ENCODE peak calls at places on chromosomes 5 and 9, in four cellular contexts. U is GM12878, C is K562, F is HepG2. I is an unnamed sample.

GRCh38 chr5:88665750-88666215 is 217.2 kb downstream of the MEF2C start:
- DNase-seq in U (no peak), C (no peak), F (no peak), I (no peak)

GRCh38 chr5:151686673-151687378 is at the start of gene SPARC:
- DNase-seq in C (no peak), F (no peak), U (no peak), I (no peak)

GRCh38 chr5:2702096-2702879 is 49.2 kb downstream of the IRX2 start:
- DNase-seq in U (no peak), C (no peak), F (no peak), I (no peak)

GRCh38 chr9:14313951-14314423 is at the start of gene NFIB:
- DNase-seq in F (peak; percentile 60), C (peak; percentile 59), U (no peak), I (peak; percentile 74)

GRCh38 chr5:35902032-35902681 is 36.3 kb downstream of the CAPSL start:
- DNase-seq in U (no peak), C (no peak), F (no peak), I (no peak)

GRCh38 chr9:109182550-109182939 is 15.5 kb upstream of the FRRS1L start:
- DNase-seq in U (no peak), C (no peak), F (peak; percentile 43), I (no peak)

GRCh38 chr5:86917117-86917579 is 299.4 kb downstream of the COX7C start:
- DNase-seq in C (no peak), F (no peak), U (no peak), I (peak; percentile 4)

GRCh38 chr9:134433101-134433500 is 106.8 kb downstream of the RXRA start:
- DNase-seq in F (no peak), U (no peak), C (no peak), I (no peak)

GRCh38 chr9:137457406-137458193 is 1.5 kb downstream of the NSMF start:
- DNase-seq in C (no peak), U (no peak), F (no peak), I (no peak)

GRCh38 chr9:134492721-134493470 is 148.7 kb upstream of the COL5A1 start:
- DNase-seq in F (no peak), C (no peak), U (no peak), I (no peak)

GRCh38 chr9:5440426-5440825 is 2.7 kb upstream of the PLGRKT start:
- DNase-seq in U (no peak), C (no peak), F (no peak), I (no peak)

GRCh38 chr5:14504816-14505215 is 76.8 kb upstream of the OTULINL start:
- DNase-seq in F (no peak), U (no peak), C (no peak), I (no peak)

GRCh38 chr5:92861531-92862285 is 719.3 kb downstream of the NR2F1-AS1 start:
- DNase-seq in C (no peak), U (no peak), F (no peak), I (no peak)

GRCh38 chr9:124297553-124297905 is 39.8 kb downstream of the NEK6 start:
- DNase-seq in F (peak; percentile 60), C (no peak), U (no peak), I (peak; percentile 72)

GRCh38 chr5:2334686-2335085 is 416.8 kb downstream of the IRX2 start:
- DNase-seq in U (no peak), F (no peak), C (no peak), I (no peak)

GRCh38 chr9:93903886-93904648 is 51.1 kb downstream of the BARX1 start:
- DNase-seq in F (no peak), C (no peak), U (no peak), I (no peak)

GRCh38 chr9:26504057-26504456 is 388.5 kb downstream of the CAAP1 start:
- DNase-seq in C (no peak), F (no peak), U (no peak), I (no peak)

GRCh38 chr5:89535421-89535820 is 652.4 kb upstream of the MEF2C start:
- DNase-seq in C (no peak), U (no peak), F (no peak), I (no peak)

GRCh38 chr9:92055624-92056023 is 59.6 kb downstream of the SPTLC1 start:
- DNase-seq in F (no peak), U (no peak), C (no peak), I (no peak)

DNA sequence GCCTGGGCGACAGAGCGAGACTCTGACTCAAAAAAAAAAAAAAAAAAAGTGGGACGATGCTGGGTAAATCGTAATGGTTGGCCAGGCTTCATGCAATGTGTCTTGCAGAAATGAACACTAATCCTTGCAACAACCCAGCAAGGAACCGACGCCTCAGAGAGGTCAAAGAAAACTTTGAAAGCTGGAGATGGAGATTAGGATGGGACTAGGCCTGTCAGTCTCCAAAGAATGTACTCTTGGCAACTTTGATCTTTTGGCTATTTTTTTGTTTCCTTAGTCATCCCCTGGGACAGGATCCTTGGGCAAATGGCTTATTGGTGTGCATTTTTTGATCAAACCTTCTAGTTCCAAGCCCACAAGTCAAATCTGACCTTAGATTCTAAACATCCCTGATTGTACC is 10.6 kb upstream of the PWWP2A start:
- DNase-seq in F (no peak), U (no peak), C (no peak), I (no peak)
- TF ChIP-seq RFX5 in F (no peak), U (no peak), C (no peak), I (no peak)

GRCh38 chr5:179344301-179345178 is 721 bp downstream of the ADAMTS2 start:
- DNase-seq in U (no peak), F (no peak), C (peak; percentile 16), I (no peak)
- TF ChIP-seq CHD2 in U (no peak), F (no peak), C (no peak), I (no peak)

GRCh38 chr9:129312251-129312650 is 134.2 kb upstream of the IER5L start:
- DNase-seq in U (no peak), C (no peak), F (no peak), I (no peak)
- TF ChIP-seq ESRRA in U (no peak), C (no peak), F (no peak), I (no peak)

GRCh38 chr9:128113526-128114325 is 13.8 kb downstream of the PTGES2 start:
- DNase-seq in U (no peak), F (no peak), C (no peak), I (no peak)

GRCh38 chr9:128114326-128115186 is 13.0 kb downstream of the PTGES2 start:
- DNase-seq in F (no peak), U (no peak), C (no peak), I (no peak)

GRCh38 chr9:128117613-128118471 is 9.7 kb downstream of the PTGES2 start:
- DNase-seq in C (peak; percentile 74), U (no peak), F (peak; percentile 78), I (peak; percentile 90)

GRCh38 chr9:128116104-128117083 is 11.1 kb downstream of the PTGES2 start:
- DNase-seq in U (no peak), F (no peak), C (no peak), I (no peak)

GRCh38 chr9:128115187-128116103 is 12.1 kb downstream of the PTGES2 start:
- DNase-seq in F (peak; percentile 83), C (peak; percentile 94), U (no peak), I (no peak)
- TF ChIP-seq RFX5 in F (no peak), C (no peak), U (no peak), I (no peak)

GRCh38 chr5:177542816-177543472 is 11.4 kb downstream of the FAM193B start:
- DNase-seq in F (no peak), C (no peak), U (no peak), I (no peak)
- TF ChIP-seq CHD2 in F (no peak), C (no peak), U (no peak), I (no peak)

DNA sequence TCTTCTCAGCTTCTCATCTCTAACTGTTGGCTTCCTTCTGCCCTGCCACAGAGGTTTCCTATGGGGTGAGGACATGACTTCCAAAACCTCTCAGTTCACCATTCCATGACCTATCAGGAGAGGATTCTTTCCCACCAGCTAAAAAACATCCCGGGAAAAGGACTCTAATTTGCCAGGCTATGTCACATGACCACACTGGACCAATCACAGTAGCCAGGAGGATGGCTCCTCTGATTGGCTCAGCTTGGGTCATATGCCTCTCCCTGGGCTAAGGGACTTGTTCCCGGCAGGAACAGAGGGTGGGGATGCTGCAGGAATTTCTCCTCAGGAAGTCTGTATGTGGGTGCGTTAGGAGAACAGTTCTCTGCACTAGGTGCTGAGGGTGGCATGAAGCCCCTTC is 40.3 kb upstream of the XPA start:
- DNase-seq in F (peak; percentile 22), U (no peak), C (peak; percentile 92), I (peak; percentile 44)
- TF ChIP-seq ESRRA in F (no peak), U (no peak), C (no peak), I (no peak)

DNA sequence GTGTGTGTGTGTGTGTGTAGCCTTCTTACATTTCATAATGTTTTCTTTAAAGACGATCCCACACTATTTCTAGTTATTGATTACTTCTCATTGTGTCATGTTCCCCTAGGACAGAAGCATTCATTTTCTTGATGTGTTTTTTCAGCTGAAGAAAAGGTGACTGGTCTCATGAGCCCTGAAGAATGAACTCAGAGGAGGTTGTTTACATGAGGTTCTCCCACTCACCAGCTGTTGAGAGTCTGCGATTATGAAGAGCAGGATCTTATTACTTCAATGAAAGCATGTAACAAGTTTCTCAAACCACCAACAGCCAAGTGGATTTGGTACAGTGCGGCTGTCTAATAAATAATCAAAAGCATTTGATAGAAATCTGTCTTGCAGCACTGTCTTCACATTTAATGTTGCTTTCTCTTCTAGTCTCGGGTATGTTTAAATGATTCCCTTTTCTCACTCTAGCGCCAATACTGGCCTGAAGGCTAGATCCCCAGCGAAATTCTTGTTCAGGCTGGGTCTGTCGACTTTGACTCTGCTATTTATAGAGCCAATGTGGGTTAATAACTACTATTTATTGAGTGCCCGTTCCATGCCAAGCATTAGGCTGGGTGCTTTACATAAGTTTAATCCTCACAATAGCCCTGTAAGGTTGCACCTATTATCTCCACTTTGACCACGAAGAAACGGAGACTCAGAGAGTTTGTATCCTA is 9.5 kb upstream of the FSD1L start:
- DNase-seq in F (no peak), C (no peak), U (no peak), I (no peak)
- TF ChIP-seq RFX5 in F (no peak), C (no peak), U (no peak), I (no peak)